ENCODE peak calls at places on chromosomes 2 and 18, in eight cellular contexts. V is thyroid gland, E is AG09319, R is endothelial cell, I is nephron progenitor cell, J is naive B cell, W is GM23248, H is left ventricle myocardium inferior. C is an unnamed sample.

GRCh38 chr2:113894156-113894743 is 4.4 kb downstream of the ACTR3 start:
- DNase-seq in R (no peak), H (no peak), I (no peak), E (peak), W (peak), J (no peak), V (peak), C (no peak)

GRCh38 chr2:183215917-183216316 is 91.7 kb downstream of the NUP35 start:
- DNase-seq in I (no peak), J (no peak), V (no peak), W (no peak), E (no peak), R (no peak), H (no peak), C (no peak)

GRCh38 chr18:21650301-21650700 is 38.2 kb downstream of the SNRPD1 start:
- DNase-seq in H (no peak), V (no peak), E (no peak), I (no peak), J (no peak), W (no peak), R (no peak), C (no peak)

GRCh38 chr18:39742015-39742466 is 2176.4 kb upstream of the CELF4 start:
- DNase-seq in R (no peak), I (no peak), E (no peak), H (no peak), W (no peak), J (no peak), V (no peak), C (peak)

GRCh38 chr2:48829036-48829435 is 73.5 kb upstream of the LHCGR start:
- DNase-seq in V (no peak), R (no peak), W (peak), I (no peak), J (no peak), E (no peak), H (no peak), C (no peak)

GRCh38 chr18:12606592-12607315 is 51.2 kb downstream of the SPIRE1 start:
- DNase-seq in H (no peak), E (peak), V (no peak), W (peak), R (no peak), J (no peak), I (no peak), C (no peak)

GRCh38 chr2:195563857-195564512 is 93.0 kb upstream of the SLC39A10 start:
- DNase-seq in W (peak), E (peak), R (no peak), H (no peak), I (no peak), J (no peak), V (no peak), C (no peak)

GRCh38 chr2:108330971-108331370 is 42.3 kb downstream of the SULT1C2 start:
- DNase-seq in V (no peak), H (no peak), I (no peak), W (no peak), E (no peak), R (no peak), J (no peak), C (no peak)

GRCh38 chr2:18439716-18440115 is 120.7 kb downstream of the RDH14 start:
- DNase-seq in W (no peak), V (no peak), H (no peak), J (no peak), I (no peak), E (no peak), R (no peak), C (no peak)

GRCh38 chr2:234289789-234290188 is 207.1 kb downstream of the ARL4C start:
- DNase-seq in I (no peak), R (no peak), H (no peak), W (peak), V (no peak), E (no peak), J (no peak), C (no peak)

GRCh38 chr2:210577263-210578071 is 21.1 kb downstream of the CPS1 start:
- DNase-seq in V (no peak), W (peak), R (no peak), E (no peak), J (peak), H (no peak), I (peak), C (peak)

GRCh38 chr18:58117685-58118403 is 73.8 kb downstream of the NEDD4L start:
- DNase-seq in J (no peak), W (peak), E (no peak), I (no peak), R (no peak), V (peak), H (no peak), C (peak)

GRCh38 chr2:232976666-232977437 is 36.2 kb downstream of the NGEF start:
- DNase-seq in R (no peak), I (no peak), H (no peak), V (no peak), J (no peak), W (no peak), E (no peak), C (no peak)

GRCh38 chr2:102063948-102064678 is 72.4 kb downstream of the IL1R2 start:
- DNase-seq in J (no peak), I (peak), V (peak), W (peak), R (no peak), E (peak), H (peak), C (peak)

GRCh38 chr2:239599299-239599698 is 198.5 kb upstream of the HDAC4 start:
- DNase-seq in W (no peak), I (no peak), H (no peak), R (no peak), V (no peak), J (no peak), E (no peak), C (no peak)

GRCh38 chr2:98816281-98816680 is 85.3 kb upstream of the MGAT4A start:
- DNase-seq in E (no peak), R (no peak), W (no peak), I (no peak), V (no peak), J (no peak), H (no peak), C (no peak)

GRCh38 chr18:8011906-8012305 is 444.8 kb downstream of the PTPRM start:
- DNase-seq in H (no peak), E (no peak), R (no peak), V (peak), W (no peak), I (no peak), J (no peak), C (no peak)

GRCh38 chr2:61763605-61764034 is 90.2 kb downstream of the FAM161A start:
- DNase-seq in I (peak), V (peak), J (no peak), E (peak), R (peak), W (peak), H (peak), C (no peak)

GRCh38 chr2:60759654-60760053 is 3.6 kb downstream of the PAPOLG start:
- DNase-seq in I (no peak), R (no peak), E (no peak), H (no peak), J (no peak), V (peak), W (no peak), C (peak)

GRCh38 chr18:55422456-55423185 is 165.4 kb downstream of the TCF4 start:
- DNase-seq in R (no peak), W (peak), H (peak), J (peak), V (peak), I (peak), E (no peak), C (no peak)

GRCh38 chr2:217960351-217960750 is 42.4 kb downstream of the TNS1 start:
- DNase-seq in R (no peak), J (no peak), V (no peak), E (no peak), I (no peak), W (no peak), H (no peak), C (no peak)

GRCh38 chr2:121532347-121532766 is 1.7 kb downstream of the RNU4ATAC start:
- DNase-seq in R (no peak), J (no peak), V (no peak), E (no peak), W (peak), I (no peak), H (no peak), C (peak)

GRCh38 chr2:109422758-109423500 is 190.8 kb downstream of the SEPTIN10 start:
- DNase-seq in I (no peak), H (no peak), W (no peak), E (no peak), J (no peak), R (no peak), V (peak), C (no peak)

GRCh38 chr2:219269362-219270054 is 9.7 kb upstream of the DNAJB2 start:
- DNase-seq in H (no peak), I (no peak), R (no peak), V (peak), E (no peak), J (no peak), W (no peak), C (peak)

GRCh38 chr2:149562304-149562703 is 25.3 kb downstream of the MMADHC start:
- DNase-seq in W (peak), E (no peak), J (no peak), R (no peak), H (no peak), V (no peak), I (no peak), C (peak)

GRCh38 chr2:174149530-174149929 is 98.8 kb downstream of the OLA1 start:
- DNase-seq in E (no peak), V (no peak), H (no peak), R (no peak), I (no peak), J (no peak), W (no peak), C (no peak)

GRCh38 chr2:33086400-33087015 is 139.8 kb downstream of the LTBP1 start:
- DNase-seq in J (no peak), W (peak), R (no peak), H (no peak), I (no peak), E (no peak), V (no peak), C (no peak)

GRCh38 chr2:78979380-78980238 is 45.9 kb upstream of the REG3G start:
- DNase-seq in E (no peak), H (no peak), R (peak), W (peak), I (peak), V (peak), J (peak), C (peak)

C was measured in NCI-H510A treated with DMSO at 0.1 percent for 48 hours.